ENCODE peak calls at places on chromosomes 4 and X, in four cellular contexts. V is K562, L is HepG2, N is GM12878. O is an unnamed sample.
A peak's percentile ranks its signal among the peaks of the same experiment; 100 is the strongest.

GRCh38 chrX:41148553-41148952 is 63.3 kb downstream of the USP9X start:
- DNase-seq in L (no peak), V (no peak), N (no peak), O (peak; percentile 24)

GRCh38 chr4:174604198-174604597 is 81.9 kb upstream of the HPGD start:
- DNase-seq in V (no peak), N (no peak), L (no peak), O (peak; percentile 71)

GRCh38 chrX:44227981-44228380 is 115.5 kb downstream of the EFHC2 start:
- DNase-seq in L (no peak), N (no peak), V (no peak), O (no peak)

GRCh38 chr4:175090116-175090515 is 172.0 kb downstream of the ADAM29 start:
- DNase-seq in L (no peak), V (no peak), N (no peak), O (peak; percentile 21)

GRCh38 chrX:10450959-10451355 is 169.4 kb downstream of the MID1 start:
- DNase-seq in V (no peak), L (no peak), N (no peak), O (no peak)

GRCh38 chrX:10904220-10904619 is 206.9 kb upstream of the HCCS start:
- DNase-seq in V (no peak), L (no peak), N (no peak), O (no peak)

GRCh38 chrX:111823068-111823467 is 52.9 kb upstream of the TRPC5OS start:
- DNase-seq in L (no peak), N (no peak), V (peak; percentile 36), O (peak; percentile 9)

GRCh38 chrX:19568422-19568821 is 53.1 kb upstream of the MAP3K15 start:
- DNase-seq in N (no peak), L (peak; percentile 19), V (no peak), O (no peak)

GRCh38 chrX:11351375-11352295 is 58.4 kb downstream of the AMELX start:
- DNase-seq in V (no peak), N (no peak), L (no peak), O (no peak)

GRCh38 chrX:74492720-74493201 is 71.5 kb downstream of the SLC16A2 start:
- DNase-seq in L (no peak), V (no peak), N (no peak), O (no peak)

GRCh38 chr4:23934915-23935314 is 45.1 kb upstream of the PPARGC1A start:
- DNase-seq in V (no peak), L (no peak), N (no peak), O (no peak)

GRCh38 chr4:16024009-16024408 is 59.8 kb downstream of the PROM1 start:
- DNase-seq in L (no peak), N (no peak), V (no peak), O (no peak)

GRCh38 chrX:66142351-66142750 is 21.7 kb upstream of the HEPH start:
- DNase-seq in L (no peak), V (no peak), N (no peak), O (no peak)

GRCh38 chr4:33924239-33924638 is 2320.1 kb downstream of the ARAP2 start:
- DNase-seq in V (no peak), N (no peak), L (no peak), O (no peak)

GRCh38 chr4:186846426-186846825 is 122.8 kb upstream of the FAT1 start:
- DNase-seq in L (no peak), V (no peak), N (no peak), O (no peak)

GRCh38 chr4:122577189-122577553 is 43.7 kb downstream of the IL21 start:
- DNase-seq in N (no peak), V (no peak), L (no peak), O (no peak)

GRCh38 chrX:134761788-134762187 is 103.5 kb upstream of the PLAC1 start:
- DNase-seq in L (peak; percentile 2), N (no peak), V (no peak), O (peak; percentile 27)

GRCh38 chrX:5265324-5265723 is 963.3 kb downstream of the NLGN4X start:
- DNase-seq in V (no peak), L (no peak), N (no peak), O (no peak)
- TF ChIP-seq USF2 in V (no peak), L (no peak), N (no peak), O (no peak)

GRCh38 chr4:77358315-77358928 is 201.4 kb downstream of the CCNG2 start:
- DNase-seq in V (peak; percentile 47), N (no peak), L (peak; percentile 19), O (peak; percentile 8)
- TF ChIP-seq ESRRA in V (no peak), N (no peak), L (no peak), O (no peak)

GRCh38 chr4:5780831-5781480 is 70.0 kb downstream of the EVC start:
- DNase-seq in L (no peak), V (no peak), N (no peak), O (no peak)
- TF ChIP-seq RFX5 in L (no peak), V (no peak), N (no peak), O (no peak)

GRCh38 chrX:25754399-25754798 is 383.7 kb upstream of the MAGEB18 start:
- DNase-seq in L (no peak), N (no peak), V (no peak), O (no peak)
- TF ChIP-seq USF2 in L (no peak), N (no peak), V (no peak), O (no peak)

O was measured in A549.